ENCODE peak calls at places on chromosomes 16 and 17, in eight cellular contexts. I is neural progenitor cell; M is CD8-positive, alpha-beta memory T cell; O is fibroblast of lung; Z is Panc1; F is aorta; H is heart left ventricle; D is MG63. Q is an unnamed sample. For H3K36me3 and H3K9me3, the result is how much of the 10 kb centered on the place peaks cover.

GRCh38 chr17:70552230-70552981 is 383.1 kb downstream of the KCNJ2 start:
- DNase-seq in M (no peak), F (no peak), D (peak), O (peak), I (peak), Z (peak), H (no peak), Q (no peak)

GRCh38 chr17:81804559-81805399 is 829 bp downstream of the GCGR start:
- DNase-seq in H (no peak), M (no peak), F (no peak), D (no peak), I (peak), O (no peak), Z (no peak), Q (peak)

GRCh38 chr16:1745181-1745899 is 26.0 kb downstream of the NME3 start:
- DNase-seq in O (peak), F (no peak), I (no peak), H (no peak), D (peak), M (no peak), Z (no peak), Q (peak)

GRCh38 chr17:68906638-68907037 is 48.6 kb downstream of the ABCA8 start:
- DNase-seq in F (no peak), H (no peak), M (no peak), Z (no peak), O (peak), D (no peak), I (peak), Q (no peak)

GRCh38 chr17:44779211-44780025 is 20.6 kb downstream of the ADAM11 start:
- DNase-seq in O (peak), Z (no peak), M (peak), I (peak), H (peak), D (peak), F (peak), Q (peak)

GRCh38 chr17:32529604-32530003 is 42.8 kb downstream of the CDK5R1 start:
- DNase-seq in Z (no peak), O (no peak), H (no peak), M (no peak), I (no peak), F (no peak), D (no peak), Q (no peak)

GRCh38 chr17:9331512-9332163 is 244.0 kb downstream of the STX8 start:
- DNase-seq in O (no peak), H (no peak), F (no peak), Z (no peak), I (peak), D (no peak), M (no peak), Q (no peak)

GRCh38 chr16:72072514-72073342 is 9.7 kb downstream of the HPR start:
- DNase-seq in D (no peak), Z (no peak), I (peak), O (peak), M (no peak), F (no peak), H (no peak), Q (no peak)

GRCh38 chr17:69581061-69581955 is 166.8 kb downstream of the MAP2K6 start:
- DNase-seq in M (peak), O (peak), F (no peak), Z (no peak), H (no peak), D (no peak), I (no peak), Q (no peak)

GRCh38 chr16:80932725-80933124 is 74.0 kb downstream of the CMC2 start:
- DNase-seq in H (peak), D (no peak), F (peak), Z (no peak), I (no peak), O (peak), M (no peak), Q (peak)

GRCh38 chr17:38896373-38896954 is 26.6 kb downstream of the LASP1 start:
- DNase-seq in F (no peak), M (no peak), Z (no peak), H (no peak), D (no peak), I (peak), O (no peak), Q (no peak)

GRCh38 chr16:86541560-86541959 is 13.5 kb downstream of the MTHFSD start:
- DNase-seq in Z (no peak), O (no peak), M (no peak), H (no peak), I (no peak), D (no peak), F (peak), Q (no peak)

GRCh38 chr17:45146166-45146565 is 2.1 kb upstream of the HEXIM1 start:
- DNase-seq in F (peak), O (no peak), D (no peak), H (no peak), M (no peak), I (no peak), Z (no peak), Q (no peak)

GRCh38 chr17:72432143-72432604 is 311.4 kb downstream of the SOX9 start:
- DNase-seq in Z (no peak), F (no peak), I (no peak), O (no peak), D (no peak), M (no peak), H (no peak), Q (no peak)

GRCh38 chr16:17591655-17592405 is 121.1 kb upstream of the XYLT1 start:
- DNase-seq in F (no peak), M (peak), D (peak), O (no peak), H (no peak), Z (no peak), I (no peak), Q (no peak)

GRCh38 chr16:10558746-10559641 is 21.4 kb downstream of the EMP2 start:
- DNase-seq in M (no peak), Z (no peak), D (peak), H (peak), F (peak), I (no peak), O (peak), Q (no peak)

GRCh38 chr16:30397776-30398659 is 2.8 kb downstream of the ZNF48 start:
- DNase-seq in F (no peak), D (no peak), O (no peak), I (no peak), H (no peak), M (no peak), Z (no peak), Q (no peak)

GRCh38 chr16:30399435-30400186 is 4.4 kb downstream of the ZNF48 start:
- DNase-seq in D (no peak), Z (no peak), H (no peak), F (no peak), M (no peak), O (no peak), I (no peak), Q (no peak)

GRCh38 chr16:30397056-30397455 is 1.8 kb downstream of the ZNF48 start:
- DNase-seq in I (no peak), D (no peak), F (no peak), O (no peak), H (no peak), Z (no peak), M (no peak), Q (no peak)

GRCh38 chr16:30398660-30399434 is 3.6 kb downstream of the ZNF48 start:
- DNase-seq in H (no peak), I (peak), M (no peak), D (no peak), F (no peak), O (no peak), Z (no peak), Q (no peak)

GRCh38 chr16:30401768-30402425 is 5.5 kb upstream of the ZNF771 start:
- DNase-seq in F (no peak), H (no peak), O (no peak), I (no peak), Z (no peak), D (no peak), M (no peak), Q (no peak)
- H3K36me3 ChIP-seq in F (under half), H (under half), O (under half), I (under half), Z (under half), D (under half), M (under half), Q (under half)

GRCh38 chr16:79359082-79359481 is 241.5 kb downstream of the MAF start:
- DNase-seq in D (no peak), M (no peak), O (no peak), F (no peak), Z (no peak), H (no peak), I (no peak), Q (no peak)

GRCh38 chr16:79360267-79360666 is 240.3 kb downstream of the MAF start:
- DNase-seq in H (no peak), F (no peak), M (no peak), D (peak), O (no peak), I (no peak), Z (no peak), Q (peak)

GRCh38 chr16:79358188-79358587 is 242.3 kb downstream of the MAF start:
- DNase-seq in Z (no peak), O (no peak), H (no peak), I (no peak), D (no peak), M (no peak), F (no peak), Q (no peak)

GRCh38 chr16:79351927-79352326 is 248.6 kb downstream of the MAF start:
- DNase-seq in I (no peak), Z (no peak), O (no peak), H (no peak), D (no peak), M (no peak), F (no peak), Q (no peak)

GRCh38 chr16:79355600-79356358 is 244.8 kb downstream of the MAF start:
- DNase-seq in M (no peak), O (no peak), H (no peak), D (no peak), F (no peak), I (no peak), Z (no peak), Q (no peak)
- H3K9me3 ChIP-seq in M (under half), O (under half), H (under half), D (under half), F (under half), I (under half), Z (under half), Q (under half)

GRCh38 chr16:22317625-22318024 is 20.4 kb downstream of the POLR3E start:
- DNase-seq in M (no peak), F (peak), H (no peak), Z (no peak), I (no peak), D (no peak), O (no peak), Q (no peak)
- H3K36me3 ChIP-seq in M (half or more), F (under half), H (half or more), Z (under half), I (under half), D (half or more), O (under half), Q (half or more)

GRCh38 chr16:35447010-35447558 is 1987.7 kb downstream of the TP53TG3F start:
- DNase-seq in H (no peak), D (no peak), F (no peak), I (no peak), Z (no peak), O (no peak), M (no peak), Q (no peak)
- H3K9me3 ChIP-seq in H (half or more), D (under half), F (under half), I (under half), Z (under half), O (under half), M (under half), Q (under half)

GRCh38 chr16:66717776-66718175 is 21.2 kb upstream of the CMTM4 start:
- DNase-seq in F (no peak), Z (no peak), O (no peak), M (no peak), H (no peak), I (no peak), D (no peak), Q (no peak)

GRCh38 chr16:66714659-66715307 is 18.2 kb upstream of the CMTM4 start:
- DNase-seq in I (no peak), O (no peak), D (no peak), H (no peak), M (no peak), Z (no peak), F (no peak), Q (no peak)

GRCh38 chr16:66717112-66717675 is 20.7 kb upstream of the CMTM4 start:
- DNase-seq in H (no peak), D (no peak), I (peak), Z (no peak), O (peak), M (no peak), F (no peak), Q (no peak)

GRCh38 chr16:66719246-66719645 is 22.7 kb upstream of the CMTM4 start:
- DNase-seq in O (no peak), H (no peak), Z (no peak), F (no peak), I (no peak), D (no peak), M (no peak), Q (no peak)

DNA sequence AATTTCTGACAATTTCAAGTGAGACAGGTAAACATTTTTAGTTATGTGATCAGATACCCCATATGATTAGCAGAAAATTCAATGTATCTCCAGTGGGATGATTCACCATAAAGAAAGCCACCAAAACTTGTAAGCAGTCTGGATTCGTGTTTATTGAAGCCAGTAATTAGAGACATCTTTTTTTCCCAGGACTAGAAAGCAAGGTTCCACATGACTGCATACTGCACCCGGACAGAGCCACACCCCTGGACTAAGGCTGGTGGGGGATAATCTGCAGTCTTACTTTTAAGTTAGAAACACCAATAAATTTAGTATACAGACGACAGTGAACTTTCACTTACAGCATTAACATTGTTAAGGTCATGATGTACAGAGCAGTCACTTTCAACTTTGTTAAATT is 24.2 kb upstream of the CMTM4 start:
- DNase-seq in O (peak), M (no peak), Z (no peak), D (no peak), F (peak), I (no peak), H (no peak), Q (no peak)
- H3K36me3 ChIP-seq in O (under half), M (under half), Z (under half), D (under half), F (under half), I (under half), H (half or more), Q (half or more)

GRCh38 chr17:26807024-26807423 is 486.9 kb upstream of the WSB1 start:
- DNase-seq in M (no peak), I (no peak), H (no peak), D (no peak), O (no peak), F (no peak), Z (no peak), Q (no peak)

DNA sequence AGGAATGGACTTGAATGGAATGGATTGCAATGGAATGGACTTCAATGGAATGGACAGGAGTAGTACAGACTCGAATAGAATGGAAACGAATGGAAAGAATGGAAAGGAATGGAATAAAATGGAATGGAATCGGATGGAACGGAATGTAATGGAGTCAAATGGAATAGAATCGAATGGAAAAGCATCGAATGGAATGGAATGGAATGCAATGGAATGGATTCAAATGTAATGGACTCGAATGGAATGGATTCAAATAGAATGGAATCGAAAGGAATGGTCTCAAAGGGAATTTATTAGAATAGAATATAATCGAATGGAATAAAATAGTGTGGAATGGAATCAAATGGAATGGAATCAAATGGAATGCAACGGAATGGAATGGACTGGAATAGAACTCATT is 484.9 kb upstream of the WSB1 start:
- DNase-seq in M (no peak), Z (no peak), F (no peak), H (no peak), D (no peak), O (peak), I (no peak), Q (no peak)
- H3K9me3 ChIP-seq in M (under half), Z (under half), F (under half), H (half or more), D (under half), O (under half), I (half or more), Q (under half)

DNA sequence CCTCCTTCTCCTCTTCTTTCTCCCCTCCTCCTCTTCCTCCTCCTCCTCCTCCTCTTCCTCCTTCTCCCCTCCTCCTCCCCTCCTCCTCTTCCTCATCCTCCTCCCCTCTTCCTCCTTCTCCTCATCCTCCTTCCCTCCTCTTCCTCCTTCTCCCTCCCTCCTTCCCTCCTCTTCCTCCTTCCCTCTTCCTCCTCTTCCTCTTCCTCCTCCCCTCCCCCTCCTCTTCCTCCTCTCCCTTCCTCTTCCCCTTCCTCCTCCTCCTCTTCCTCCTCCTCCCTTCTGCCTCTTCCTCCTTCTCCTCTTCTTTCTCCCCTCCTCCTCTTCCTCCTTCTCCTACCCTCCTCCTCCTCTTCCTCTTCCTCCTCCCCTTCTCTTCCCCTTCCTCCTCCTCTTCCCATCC is 5.1 kb upstream of the PITPNM3 start:
- DNase-seq in O (no peak), I (no peak), H (no peak), D (no peak), M (no peak), F (no peak), Z (no peak), Q (no peak)
- H3K36me3 ChIP-seq in O (under half), I (under half), H (under half), D (under half), M (under half), F (under half), Z (under half), Q (under half)

DNA sequence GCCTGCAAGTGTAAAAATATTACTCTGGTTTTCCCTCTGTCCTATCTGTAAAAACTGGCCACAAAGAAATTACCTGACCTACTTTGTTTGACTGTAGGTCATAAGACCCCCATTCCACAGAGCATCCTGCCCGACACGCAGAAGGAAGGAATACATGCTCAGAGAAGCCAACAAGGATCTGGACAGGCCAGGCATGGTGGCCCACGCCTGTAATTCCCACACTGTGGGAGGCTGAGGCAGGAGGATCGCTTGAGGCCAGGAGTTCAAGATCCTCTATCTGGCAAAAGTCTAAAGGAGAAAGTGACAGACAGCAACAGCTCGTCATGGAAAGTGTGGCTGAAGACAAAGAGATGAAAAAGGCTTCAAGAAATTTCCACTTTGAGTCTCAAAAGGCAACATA is 78.2 kb upstream of the RNU2-1 start:
- DNase-seq in H (no peak), Z (no peak), F (no peak), O (no peak), I (no peak), D (no peak), M (no peak), Q (no peak)
- H3K9me3 ChIP-seq in H (under half), Z (under half), F (under half), O (under half), I (under half), D (under half), M (under half), Q (under half)

Q was measured in RWPE2.